ENCODE peak calls at places on chromosomes 16 and 17, in five cellular contexts. B, H, L, R and D are unnamed samples.

GRCh38 chr17:76502326-76503211 is 1.3 kb upstream of the RHBDF2 start:
- DNase-seq in L (no peak), B (no peak), H (no peak), R (no peak), D (no peak)

GRCh38 chr16:81266680-81267095 is 28.2 kb downstream of the BCO1 start:
- DNase-seq in B (peak; percentile 51), R (no peak), H (peak; percentile 15), L (peak; percentile 47), D (no peak)

GRCh38 chr16:74625500-74626350 is 18.8 kb upstream of the GLG1 start:
- DNase-seq in R (no peak), H (no peak), L (peak; percentile 67), B (no peak), D (no peak)

GRCh38 chr16:89525146-89525913 is 17.1 kb downstream of the SPG7 start:
- DNase-seq in R (no peak), B (peak; percentile 87), H (no peak), L (no peak), D (no peak)

GRCh38 chr17:57956311-57957119 is 1.3 kb upstream of the CUEDC1 start:
- DNase-seq in L (peak; percentile 61), B (no peak), H (no peak), R (no peak), D (no peak)

GRCh38 chr17:77455878-77456234 is 315.1 kb downstream of the SEC14L1 start:
- DNase-seq in H (no peak), R (no peak), B (no peak), L (no peak), D (no peak)

GRCh38 chr16:21159281-21159951 is 942 bp downstream of the LDAF1 start:
- DNase-seq in R (no peak), B (peak; percentile 32), H (peak; percentile 18), L (peak; percentile 39), D (peak; percentile 92)

GRCh38 chr17:75412455-75413317 is 7.2 kb upstream of the GRB2 start:
- DNase-seq in B (peak; percentile 56), L (peak; percentile 84), R (peak; percentile 48), H (peak; percentile 82), D (peak; percentile 86)

GRCh38 chr16:11047057-11047456 is 102.7 kb downstream of the CLEC16A start:
- DNase-seq in R (peak; percentile 84), B (peak; percentile 6), H (peak; percentile 54), L (no peak), D (no peak)

GRCh38 chr16:78428193-78428592 is 328.7 kb downstream of the WWOX start:
- DNase-seq in H (no peak), L (no peak), B (no peak), R (no peak), D (no peak)

GRCh38 chr17:79838541-79839274 is 532 bp downstream of the CBX4 start:
- DNase-seq in H (peak; percentile 75), L (peak; percentile 78), B (no peak), R (peak; percentile 36), D (peak; percentile 34)

GRCh38 chr16:4056161-4057105 is 59.8 kb downstream of the ADCY9 start:
- DNase-seq in B (peak; percentile 80), L (no peak), H (no peak), R (no peak), D (no peak)

GRCh38 chr17:43070872-43071271 is 45.8 kb downstream of the RND2 start:
- DNase-seq in R (no peak), L (no peak), B (no peak), H (no peak), D (no peak)

GRCh38 chr16:67399749-67400704 is 6.7 kb upstream of the TPPP3 start:
- DNase-seq in B (peak; percentile 57), H (no peak), R (peak; percentile 23), L (no peak), D (no peak)

GRCh38 chr16:10497132-10498088 is 83.0 kb downstream of the EMP2 start:
- DNase-seq in H (no peak), B (no peak), R (no peak), L (peak; percentile 35), D (no peak)

GRCh38 chr17:44872131-44872768 is 24.6 kb downstream of the HIGD1B start:
- DNase-seq in H (no peak), R (peak; percentile 87), L (no peak), B (peak; percentile 95), D (no peak)

GRCh38 chr16:85069171-85069570 is 41.6 kb downstream of the KIAA0513 start:
- DNase-seq in L (no peak), R (no peak), H (no peak), B (no peak), D (no peak)

GRCh38 chr16:67939507-67940435 is 3.1 kb upstream of the PSMB10 start:
- DNase-seq in H (no peak), B (peak; percentile 66), L (peak; percentile 67), R (no peak), D (peak; percentile 85)

GRCh38 chr16:2385441-2385840 is 43.8 kb upstream of the CCNF start:
- DNase-seq in R (no peak), H (peak; percentile 12), B (no peak), L (no peak), D (no peak)

GRCh38 chr17:73430848-73431247 is 119.0 kb upstream of the CDC42EP4 start:
- DNase-seq in L (peak; percentile 32), R (peak; percentile 79), B (no peak), H (peak; percentile 23), D (no peak)

GRCh38 chr17:61076649-61077048 is 323.0 kb upstream of the TBX2 start:
- DNase-seq in H (no peak), B (no peak), R (no peak), L (no peak), D (no peak)

GRCh38 chr17:10155334-10156081 is 42.9 kb downstream of the GAS7 start:
- DNase-seq in H (no peak), R (no peak), L (no peak), B (no peak), D (no peak)

GRCh38 chr16:2471016-2471652 is at the start of gene NTN3:
- DNase-seq in L (peak; percentile 50), H (no peak), B (no peak), R (peak; percentile 76), D (no peak)

GRCh38 chr17:61574542-61575351 is 16.3 kb downstream of the NACA2 start:
- DNase-seq in L (peak; percentile 18), R (peak; percentile 92), B (no peak), H (peak; percentile 72), D (no peak)

GRCh38 chr17:7282752-7283321 is 1.3 kb downstream of the SLC2A4 start:
- DNase-seq in H (no peak), B (peak; percentile 80), R (no peak), L (peak; percentile 28), D (no peak)

GRCh38 chr17:58786586-58787295 is 31.1 kb downstream of the PPM1E start:
- DNase-seq in B (no peak), L (no peak), H (peak; percentile 86), R (no peak), D (no peak)

GRCh38 chr16:84350611-84351400 is 17.5 kb upstream of the ATP2C2 start:
- DNase-seq in H (no peak), R (no peak), L (no peak), B (no peak), D (no peak)

GRCh38 chr16:65278874-65279273 is 157.0 kb upstream of the CDH11 start:
- DNase-seq in R (peak; percentile 28), H (no peak), B (no peak), L (no peak), D (no peak)

GRCh38 chr16:60142991-60143705 is 1409.0 kb upstream of the GOT2 start:
- DNase-seq in H (peak; percentile 72), B (no peak), R (no peak), L (no peak), D (no peak)

GRCh38 chr17:29008591-29008990 is 2.8 kb upstream of the SEZ6 start:
- DNase-seq in H (no peak), L (no peak), R (no peak), B (no peak), D (no peak)